ENCODE peak calls at places on chromosomes 7 and 10, in six cellular contexts. K is neural crest cell, F is HS-5, P is HL-60, V is stomach, A is ovary. D is an unnamed sample.
A peak's percentile ranks its signal among the peaks of the same experiment; 100 is the strongest.

GRCh38 chr7:87369216-87369615 is 23.8 kb downstream of the CROT start:
- DNase-seq in A (no peak), P (no peak), F (no peak), K (no peak), V (no peak), D (no peak)

GRCh38 chr10:7948601-7949000 is 105.9 kb upstream of the GATA3 start:
- DNase-seq in K (no peak), P (no peak), V (no peak), F (no peak), A (no peak), D (no peak)

GRCh38 chr7:139771001-139771956 is 6.5 kb downstream of the HIPK2 start:
- DNase-seq in K (no peak), A (no peak), P (no peak), F (peak; percentile 67), V (no peak), D (peak; percentile 31)

GRCh38 chr7:28573059-28573553 is 160.8 kb downstream of the CREB5 start:
- DNase-seq in K (no peak), F (no peak), P (no peak), V (peak; percentile 61), A (no peak), D (peak; percentile 8)

GRCh38 chr7:47809387-47809786 is 138.9 kb downstream of the PKD1L1 start:
- DNase-seq in V (no peak), A (no peak), K (no peak), F (no peak), P (no peak), D (no peak)

GRCh38 chr7:148941598-148942280 is 57.6 kb upstream of the EZH2 start:
- DNase-seq in K (peak; percentile 66), F (peak; percentile 61), V (peak; percentile 67), A (peak; percentile 54), P (peak; percentile 91), D (peak; percentile 90)

GRCh38 chr7:54846272-54846671 is 87.3 kb upstream of the SEC61G start:
- DNase-seq in V (no peak), K (no peak), F (no peak), P (no peak), A (no peak), D (no peak)

GRCh38 chr10:70536196-70536920 is 57.8 kb downstream of the PALD1 start:
- DNase-seq in A (no peak), P (no peak), K (no peak), F (no peak), V (no peak), D (no peak)

GRCh38 chr10:114925675-114926204 is 12.3 kb upstream of the TRUB1 start:
- DNase-seq in A (no peak), P (no peak), F (peak; percentile 42), V (no peak), K (no peak), D (peak; percentile 12)

GRCh38 chr7:6231184-6231583 is 41.2 kb downstream of the CYTH3 start:
- DNase-seq in P (no peak), A (no peak), F (no peak), V (no peak), K (no peak), D (no peak)

GRCh38 chr7:73985737-73986141 is 42.2 kb upstream of the ELN start:
- DNase-seq in F (no peak), V (no peak), P (no peak), A (no peak), K (no peak), D (no peak)

GRCh38 chr10:44697096-44697495 is 214.0 kb upstream of the TMEM72 start:
- DNase-seq in K (no peak), F (no peak), V (no peak), A (no peak), P (no peak), D (no peak)

GRCh38 chr10:44832595-44833390 is 78.3 kb upstream of the TMEM72 start:
- DNase-seq in V (no peak), A (no peak), P (no peak), K (no peak), F (no peak), D (no peak)